ENCODE peak calls at places on chromosomes 3 and 15, in six cellular contexts. W, V, S, O, R and U are unnamed samples.

GRCh38 chr3:70383360-70383831 is 71.0 kb upstream of the MDFIC2 start:
- DNase-seq in W (peak; percentile 86), V (no peak), O (no peak), R (no peak), S (no peak), U (no peak)

GRCh38 chr3:22691407-22691806 is 511.7 kb upstream of the UBE2E2 start:
- DNase-seq in W (no peak), R (no peak), V (no peak), S (no peak), O (peak; percentile 16), U (no peak)

GRCh38 chr15:39198044-39198625 is 382.7 kb upstream of the THBS1 start:
- DNase-seq in R (no peak), O (no peak), S (no peak), W (peak; percentile 95), V (no peak), U (no peak)

GRCh38 chr3:12679468-12679867 is 15.6 kb upstream of the RAF1 start:
- DNase-seq in S (no peak), V (peak; percentile 56), R (no peak), W (peak; percentile 79), O (no peak), U (no peak)

GRCh38 chr3:103926936-103927335 is 1439.8 kb upstream of the ALCAM start:
- DNase-seq in S (no peak), R (no peak), O (no peak), W (no peak), V (no peak), U (no peak)

GRCh38 chr15:49530106-49530505 is 90.5 kb downstream of the FAM227B start:
- DNase-seq in V (peak; percentile 40), R (no peak), S (no peak), W (peak; percentile 3), O (no peak), U (no peak)

GRCh38 chr15:101478701-101479341 is 10.7 kb downstream of the PCSK6 start:
- DNase-seq in R (no peak), V (no peak), W (no peak), S (no peak), O (no peak), U (no peak)

GRCh38 chr3:169044341-169045113 is 619.0 kb downstream of the MECOM start:
- DNase-seq in V (peak; percentile 90), W (peak; percentile 81), R (no peak), O (no peak), S (no peak), U (no peak)

GRCh38 chr15:94196536-94196935 is 34.8 kb upstream of the MCTP2 start:
- DNase-seq in O (no peak), S (no peak), W (no peak), R (no peak), V (peak; percentile 7), U (no peak)

GRCh38 chr3:128787256-128788253 is 61.6 kb downstream of the RAB7A start:
- DNase-seq in O (peak; percentile 50), S (peak; percentile 21), W (peak; percentile 94), V (peak; percentile 83), R (no peak), U (peak; percentile 13)

GRCh38 chr3:32684800-32685603 is at the start of gene CNOT10:
- DNase-seq in V (peak; percentile 83), W (peak; percentile 88), S (peak; percentile 91), O (peak; percentile 94), R (peak; percentile 97), U (peak; percentile 89)

GRCh38 chr3:129892857-129893615 is 475 bp downstream of the TMCC1 start:
- DNase-seq in S (peak; percentile 53), W (peak; percentile 35), V (peak; percentile 7), O (peak; percentile 70), R (peak; percentile 83), U (peak; percentile 57)

GRCh38 chr3:23805881-23806321 is at the start of gene UBE2E1:
- DNase-seq in W (peak; percentile 30), S (peak; percentile 62), V (peak; percentile 60), O (peak; percentile 57), R (peak; percentile 83), U (peak; percentile 55)

GRCh38 chr3:52383446-52383845 is 61.5 kb downstream of the SEMA3G start:
- DNase-seq in W (no peak), V (no peak), R (no peak), S (no peak), O (no peak), U (no peak)

GRCh38 chr3:11995061-11995460 is 9.1 kb upstream of the SYN2 start:
- DNase-seq in O (peak; percentile 64), R (peak; percentile 54), W (no peak), S (no peak), V (no peak), U (no peak)

GRCh38 chr3:126267169-126267975 is 87.0 kb upstream of the ALDH1L1 start:
- DNase-seq in O (peak; percentile 85), V (peak; percentile 75), S (no peak), R (peak; percentile 93), W (peak; percentile 87), U (peak; percentile 61)

GRCh38 chr15:77975332-77976119 is 102.0 kb downstream of the TBC1D2B start:
- DNase-seq in W (no peak), O (no peak), V (no peak), S (no peak), R (peak; percentile 64), U (no peak)

GRCh38 chr3:33144433-33144832 is 30.6 kb downstream of the CRTAP start:
- DNase-seq in W (no peak), R (no peak), V (no peak), S (peak; percentile 11), O (peak; percentile 76), U (no peak)

GRCh38 chr15:57823325-57823860 is 116.9 kb downstream of the POLR2M start:
- DNase-seq in W (no peak), V (no peak), S (no peak), O (no peak), R (no peak), U (no peak)

GRCh38 chr3:99509224-99509623 is 129.2 kb upstream of the COL8A1 start:
- DNase-seq in S (no peak), W (no peak), O (no peak), V (peak; percentile 48), R (no peak), U (no peak)

GRCh38 chr3:99774467-99774866 is 43.2 kb upstream of the CMSS1 start:
- DNase-seq in W (peak; percentile 94), R (no peak), V (peak; percentile 79), O (no peak), S (no peak), U (no peak)

GRCh38 chr3:129116482-129116946 is 5.1 kb downstream of the RAB43 start:
- DNase-seq in O (no peak), V (no peak), S (no peak), W (no peak), R (peak; percentile 6), U (no peak)

GRCh38 chr15:85595804-85596536 is 198.8 kb downstream of the KLHL25 start:
- DNase-seq in S (no peak), R (no peak), W (peak; percentile 27), O (no peak), V (no peak), U (no peak)

GRCh38 chr3:111851511-111851954 is 7.5 kb upstream of the PHLDB2 start:
- DNase-seq in V (peak; percentile 43), R (no peak), O (no peak), W (peak; percentile 93), S (no peak), U (no peak)

GRCh38 chr3:160022068-160022467 is 33.4 kb downstream of the IL12A start:
- DNase-seq in R (no peak), O (no peak), S (no peak), W (no peak), V (no peak), U (no peak)

GRCh38 chr15:57861039-57861638 is 154.6 kb downstream of the POLR2M start:
- DNase-seq in W (peak; percentile 50), O (no peak), S (peak; percentile 7), R (peak; percentile 71), V (peak; percentile 82), U (peak; percentile 46)

GRCh38 chr15:60673918-60674558 is 195.1 kb upstream of the ICE2 start:
- DNase-seq in V (peak; percentile 98), O (no peak), S (no peak), W (peak; percentile 91), R (no peak), U (no peak)

GRCh38 chr15:33309602-33310276 is 1.0 kb upstream of the RYR3 start:
- DNase-seq in W (peak; percentile 34), V (peak; percentile 25), S (no peak), R (peak; percentile 63), O (peak; percentile 51), U (no peak)

GRCh38 chr15:29852201-29852600 is 29.9 kb upstream of the TJP1 start:
- DNase-seq in S (no peak), V (no peak), W (peak; percentile 47), R (no peak), O (no peak), U (no peak)

GRCh38 chr15:63227689-63228088 is 38.3 kb downstream of the RAB8B start:
- DNase-seq in O (no peak), W (no peak), R (no peak), V (no peak), S (no peak), U (no peak)
- TF ChIP-seq CTCF in O (no peak), W (no peak), R (no peak), V (no peak), S (no peak), U (no peak)

GRCh38 chr15:37701230-37701629 is 233.2 kb upstream of the TMCO5A start:
- DNase-seq in W (no peak), V (no peak), S (no peak), O (no peak), R (no peak), U (no peak)
- TF ChIP-seq CTCF in W (no peak), V (no peak), S (no peak), O (no peak), R (no peak), U (no peak)

GRCh38 chr3:16513141-16514020 is at the start of gene RFTN1:
- DNase-seq in V (peak; percentile 50), R (peak; percentile 72), W (peak; percentile 53), S (peak; percentile 11), O (peak; percentile 41), U (peak; percentile 31)

GRCh38 chr3:16509721-16510619 is 3.5 kb downstream of the RFTN1 start:
- DNase-seq in S (no peak), W (no peak), O (no peak), V (no peak), R (peak; percentile 39), U (no peak)

GRCh38 chr3:16512435-16513140 is 911 bp downstream of the RFTN1 start:
- DNase-seq in W (peak; percentile 19), O (no peak), V (no peak), R (peak; percentile 37), S (peak; percentile 14), U (no peak)

GRCh38 chr3:16510620-16511319 is 2.7 kb downstream of the RFTN1 start:
- DNase-seq in V (no peak), R (no peak), W (no peak), S (no peak), O (no peak), U (no peak)

GRCh38 chr3:16511561-16512434 is 1.7 kb downstream of the RFTN1 start:
- DNase-seq in R (no peak), S (peak; percentile 60), V (peak; percentile 78), O (no peak), W (peak; percentile 10), U (no peak)
- TF ChIP-seq CTCF in R (no peak), S (no peak), V (no peak), O (no peak), W (peak; percentile 6), U (no peak)

DNA sequence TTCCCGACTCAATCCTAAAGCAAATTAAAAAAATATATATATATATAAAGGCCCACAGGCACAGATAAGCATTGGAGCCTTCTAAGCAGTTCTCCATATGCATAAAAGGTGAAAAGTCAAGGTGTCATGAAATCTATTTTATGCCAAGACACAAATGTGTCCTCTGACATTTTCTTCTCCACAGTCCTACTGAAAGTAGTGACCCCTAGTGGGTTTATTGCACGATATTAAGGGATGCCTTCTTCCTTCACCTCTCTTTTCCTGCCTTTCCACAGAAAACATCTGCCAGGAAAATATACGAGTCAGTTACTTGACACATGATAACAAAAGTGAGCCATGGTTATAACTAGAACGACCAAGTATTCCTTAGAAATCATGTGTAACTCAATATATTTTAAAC is 303.2 kb downstream of the TIGIT start:
- DNase-seq in W (no peak), S (no peak), V (peak; percentile 20), R (no peak), O (no peak), U (no peak)
- TF ChIP-seq CTCF in W (peak; percentile 30), S (no peak), V (peak; percentile 32), R (peak; percentile 27), O (no peak), U (no peak)